ENCODE peak calls at places on chromosomes 16 and 17, in eight cellular contexts. A is dorsolateral prefrontal cortex, J is MM.1S, P is AG10803, Q is GM23338, U is IMR-90, E is cardiac fibroblast, B is fibroblast of mammary gland. R is an unnamed sample.

GRCh38 chr16:80518436-80518835 is 22.4 kb upstream of the DYNLRB2 start:
- DNase-seq in A (no peak), J (peak), P (no peak), Q (peak), U (peak), E (no peak), B (peak), R (peak)

GRCh38 chr17:72677714-72678390 is 414.6 kb downstream of the SLC39A11 start:
- DNase-seq in A (no peak), J (no peak), P (peak), Q (no peak), U (peak), E (no peak), B (peak), R (peak)

GRCh38 chr17:2237521-2237921 is 66.1 kb downstream of the SMG6 start:
- DNase-seq in A (no peak), J (no peak), P (peak), Q (no peak), U (no peak), E (peak), B (peak), R (peak)

GRCh38 chr16:22141746-22142145 is 20.6 kb upstream of the SDR42E2 start:
- DNase-seq in A (no peak), J (no peak), P (peak), Q (peak), U (peak), E (peak), B (peak), R (peak)

GRCh38 chr17:48330386-48330785 is 99.6 kb downstream of the SKAP1 start:
- DNase-seq in A (no peak), J (no peak), P (no peak), Q (no peak), U (no peak), E (no peak), B (no peak), R (no peak)

GRCh38 chr17:63039342-63039741 is 73.3 kb downstream of the TANC2 start:
- DNase-seq in A (no peak), J (peak), P (no peak), Q (no peak), U (peak), E (peak), B (peak), R (no peak)

GRCh38 chr16:14489460-14489859 is 140.6 kb downstream of the PARN start:
- DNase-seq in A (no peak), J (no peak), P (peak), Q (peak), U (peak), E (peak), B (no peak), R (peak)

GRCh38 chr17:42282478-42283080 is 5.7 kb upstream of the STAT5A start:
- DNase-seq in A (no peak), J (no peak), P (no peak), Q (peak), U (no peak), E (no peak), B (no peak), R (no peak)

GRCh38 chr17:7589204-7589868 is 558 bp downstream of the SOX15 start:
- DNase-seq in A (peak), J (no peak), P (peak), Q (peak), U (peak), E (peak), B (peak), R (peak)

GRCh38 chr16:89187337-89188063 is 12.8 kb downstream of the SLC22A31 start:
- DNase-seq in A (no peak), J (no peak), P (no peak), Q (no peak), U (no peak), E (no peak), B (peak), R (peak)

GRCh38 chr17:9985622-9986021 is 80.6 kb upstream of the RCVRN start:
- DNase-seq in A (no peak), J (no peak), P (no peak), Q (no peak), U (no peak), E (no peak), B (no peak), R (no peak)

GRCh38 chr17:64507418-64507766 is 615 bp downstream of the CEP95 start:
- DNase-seq in A (no peak), J (peak), P (peak), Q (peak), U (peak), E (peak), B (peak), R (peak)

GRCh38 chr17:49964539-49965521 is 4.2 kb upstream of the DLX4 start:
- DNase-seq in A (no peak), J (no peak), P (no peak), Q (peak), U (no peak), E (no peak), B (no peak), R (no peak)

GRCh38 chr17:82871776-82872561 is 32.1 kb upstream of the ZNF750 start:
- DNase-seq in A (no peak), J (no peak), P (no peak), Q (no peak), U (no peak), E (no peak), B (no peak), R (no peak)

GRCh38 chr17:17388657-17389496 is 85.7 kb downstream of the NT5M start:
- DNase-seq in A (no peak), J (no peak), P (no peak), Q (no peak), U (no peak), E (no peak), B (no peak), R (no peak)

GRCh38 chr16:16033208-16033717 is 83.8 kb downstream of the ABCC1 start:
- DNase-seq in A (no peak), J (no peak), P (no peak), Q (no peak), U (no peak), E (no peak), B (no peak), R (peak)

GRCh38 chr17:29048440-29049360 is 5.8 kb downstream of the PIPOX start:
- DNase-seq in A (no peak), J (no peak), P (no peak), Q (peak), U (peak), E (no peak), B (no peak), R (no peak)

GRCh38 chr17:14875557-14876412 is 389.3 kb downstream of the PMP22 start:
- DNase-seq in A (no peak), J (no peak), P (no peak), Q (no peak), U (no peak), E (no peak), B (no peak), R (no peak)

GRCh38 chr17:81340606-81341346 is 45.7 kb upstream of the SLC38A10 start:
- DNase-seq in A (no peak), J (no peak), P (no peak), Q (no peak), U (no peak), E (peak), B (no peak), R (peak)

GRCh38 chr16:79571065-79571697 is 29.4 kb downstream of the MAF start:
- DNase-seq in A (no peak), J (no peak), P (no peak), Q (no peak), U (no peak), E (peak), B (peak), R (no peak)

GRCh38 chr16:89779231-89779912 is 37.1 kb downstream of the FANCA start:
- DNase-seq in A (peak), J (no peak), P (no peak), Q (no peak), U (no peak), E (no peak), B (no peak), R (no peak)

GRCh38 chr17:62572488-62573469 is 54.7 kb upstream of the MRC2 start:
- DNase-seq in A (no peak), J (no peak), P (no peak), Q (no peak), U (peak), E (peak), B (peak), R (peak)

GRCh38 chr16:77133706-77134105 is 57.3 kb upstream of the MON1B start:
- DNase-seq in A (no peak), J (no peak), P (no peak), Q (peak), U (no peak), E (no peak), B (no peak), R (no peak)

GRCh38 chr17:21072623-21073278 is 29.9 kb upstream of the USP22 start:
- DNase-seq in A (peak), J (no peak), P (no peak), Q (no peak), U (no peak), E (no peak), B (no peak), R (no peak)

GRCh38 chr16:88870608-88871348 is 4.3 kb upstream of the PABPN1L start:
- DNase-seq in A (no peak), J (no peak), P (no peak), Q (no peak), U (no peak), E (no peak), B (no peak), R (no peak)

GRCh38 chr16:84281077-84281476 is 13.6 kb upstream of the WFDC1 start:
- DNase-seq in A (no peak), J (no peak), P (peak), Q (peak), U (peak), E (peak), B (peak), R (peak)

GRCh38 chr17:73155410-73156165 is 9.2 kb upstream of the SSTR2 start:
- DNase-seq in A (no peak), J (no peak), P (no peak), Q (peak), U (no peak), E (no peak), B (no peak), R (no peak)

GRCh38 chr17:14699569-14700190 is 398.8 kb downstream of the HS3ST3B1 start:
- DNase-seq in A (no peak), J (no peak), P (no peak), Q (peak), U (no peak), E (no peak), B (no peak), R (no peak)

GRCh38 chr17:77449373-77449907 is 308.7 kb downstream of the SEC14L1 start:
- DNase-seq in A (no peak), J (no peak), P (no peak), Q (no peak), U (no peak), E (no peak), B (no peak), R (no peak)

DNA sequence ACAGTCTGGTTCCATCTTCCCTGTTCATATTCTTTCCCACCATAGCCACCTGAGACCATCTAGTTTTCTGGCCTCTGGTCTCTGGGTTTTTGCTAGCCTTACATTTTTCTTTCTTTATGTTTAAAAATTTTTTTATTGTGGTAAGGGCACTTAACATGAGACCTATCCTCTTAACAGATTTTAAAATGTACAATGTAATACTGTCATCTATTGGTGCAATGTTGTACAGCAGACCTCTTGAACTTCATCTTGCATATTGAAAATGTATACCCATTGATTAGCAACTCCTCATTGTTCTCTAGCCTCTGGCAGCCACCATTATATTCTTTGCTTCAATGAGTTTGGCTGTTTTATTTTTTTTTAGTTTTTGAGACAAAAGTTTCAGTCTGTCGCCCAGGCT is 39.2 kb downstream of the ITGAM start:
- DNase-seq in A (no peak), J (no peak), P (no peak), Q (no peak), U (no peak), E (peak), B (no peak), R (peak)
- TF ChIP-seq CTCF in A (no peak), J (peak), P (no peak), Q (peak), U (peak), E (no peak), B (peak), R (no peak)

DNA sequence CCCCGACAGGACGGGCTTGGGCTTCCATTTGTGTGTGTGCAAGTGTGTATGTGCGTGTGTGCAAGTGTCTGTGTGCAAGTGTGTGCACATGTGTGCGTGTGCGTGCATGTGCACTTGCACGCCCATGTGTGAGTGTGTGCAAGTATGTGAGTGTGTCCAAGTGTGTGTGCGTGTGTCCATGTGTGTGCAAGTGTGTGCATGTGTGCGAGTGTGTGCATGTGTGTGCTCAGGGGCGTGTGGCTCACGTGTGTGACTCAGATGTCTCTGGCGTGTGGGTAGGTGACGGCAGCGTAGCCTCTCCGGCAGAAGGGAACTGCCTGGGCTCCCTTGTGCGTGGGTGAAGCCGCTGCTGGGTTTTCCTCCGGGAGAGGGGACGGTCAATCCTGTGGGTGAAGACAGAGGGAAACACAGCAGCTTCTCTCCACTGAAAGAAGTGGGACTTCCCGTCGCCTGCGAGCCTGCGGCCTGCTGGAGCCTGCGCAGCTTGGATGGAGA is 23.1 kb upstream of the ITGAX start:
- DNase-seq in A (no peak), J (no peak), P (no peak), Q (no peak), U (no peak), E (no peak), B (no peak), R (no peak)
- H3K4me3 ChIP-seq in A (no peak), J (no peak), P (no peak), Q (peak), U (no peak), E (no peak), B (no peak), R (no peak)

DNA sequence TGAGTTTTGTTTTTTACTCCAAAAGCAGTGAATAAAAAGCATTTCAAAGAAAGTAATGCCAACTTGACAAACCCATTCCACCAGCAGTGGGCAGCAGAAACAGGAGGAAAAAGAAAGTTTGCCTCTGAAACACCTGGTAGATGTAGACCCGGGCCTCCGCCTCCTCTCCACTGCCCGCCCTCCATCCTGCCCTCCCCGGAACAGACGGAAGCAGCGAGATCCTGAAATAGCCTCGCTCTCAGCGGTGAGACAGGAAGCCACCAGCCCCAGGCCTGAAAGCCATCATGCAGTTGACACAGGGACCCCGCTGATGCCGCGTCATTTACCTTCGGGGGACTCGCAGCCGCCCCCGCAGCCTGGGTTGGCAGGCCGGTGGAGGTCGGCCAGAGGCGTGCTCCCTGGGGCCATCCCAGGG is 67.8 kb downstream of the C16orf78 start:
- DNase-seq in A (no peak), J (peak), P (no peak), Q (peak), U (no peak), E (peak), B (no peak), R (peak)
- TF ChIP-seq CTCF in A (peak), J (peak), P (no peak), Q (peak), U (no peak), E (no peak), B (no peak), R (peak)

GRCh38 chr17:46770818-46771600 is 47.5 kb downstream of the WNT3 start:
- DNase-seq in A (no peak), J (no peak), P (peak), Q (peak), U (peak), E (peak), B (peak), R (peak)
- H3K4me3 ChIP-seq in A (peak), J (peak), P (peak), Q (peak), U (peak), E (peak), B (peak), R (peak)

GRCh38 chr16:46689492-46690280 is at the start of gene ORC6:
- DNase-seq in A (peak), J (peak), P (peak), Q (peak), U (peak), E (peak), B (peak), R (peak)
- TF ChIP-seq CTCF in A (peak), J (peak), P (peak), Q (peak), U (peak), E (peak), B (peak), R (peak)

GRCh38 chr17:45227101-45227591 is 5.5 kb downstream of the FMNL1 start:
- DNase-seq in A (no peak), J (peak), P (peak), Q (no peak), U (no peak), E (no peak), B (peak), R (peak)

GRCh38 chr17:45224671-45225050 is 3.0 kb downstream of the FMNL1 start:
- DNase-seq in A (no peak), J (peak), P (no peak), Q (no peak), U (no peak), E (no peak), B (no peak), R (no peak)

GRCh38 chr17:45226620-45227019 is 4.9 kb downstream of the FMNL1 start:
- DNase-seq in A (no peak), J (peak), P (no peak), Q (no peak), U (no peak), E (no peak), B (no peak), R (no peak)

GRCh38 chr17:45225051-45225700 is 3.5 kb downstream of the FMNL1 start:
- DNase-seq in A (no peak), J (peak), P (no peak), Q (no peak), U (no peak), E (no peak), B (no peak), R (no peak)

GRCh38 chr17:45225964-45226530 is 4.4 kb downstream of the FMNL1 start:
- DNase-seq in A (peak), J (peak), P (no peak), Q (no peak), U (no peak), E (no peak), B (no peak), R (peak)
- H3K4me3 ChIP-seq in A (no peak), J (peak), P (no peak), Q (no peak), U (no peak), E (no peak), B (no peak), R (no peak)

GRCh38 chr17:75615301-75615700 is 17.9 kb upstream of the SMIM5 start:
- DNase-seq in A (no peak), J (no peak), P (no peak), Q (no peak), U (no peak), E (no peak), B (no peak), R (no peak)
- TF ChIP-seq CTCF in A (no peak), J (no peak), P (no peak), Q (no peak), U (no peak), E (no peak), B (no peak), R (no peak)